ENCODE peak calls at places on chromosome 2, in eight cellular contexts. Y is pancreas, P is PC-3, T is H9, R is GM23338, W is upper lobe of right lung, Z is MM.1S, A is left ventricle myocardium inferior. Q is an unnamed sample.

GRCh38 chr2:200405599-200406298 is 99.3 kb downstream of the SPATS2L start:
- DNase-seq in Y (no peak), P (peak; percentile 96), T (no peak), R (no peak), W (no peak), Z (no peak), A (no peak), Q (no peak)

GRCh38 chr2:227642691-227643090 is 23.9 kb upstream of the SCYGR5 start:
- DNase-seq in Y (no peak), P (no peak), T (no peak), R (no peak), W (no peak), Z (no peak), A (no peak), Q (no peak)

GRCh38 chr2:32711219-32711618 is 83.4 kb downstream of the TTC27 start:
- DNase-seq in Y (no peak), P (peak; percentile 90), T (no peak), R (no peak), W (no peak), Z (no peak), A (no peak), Q (no peak)

GRCh38 chr2:95328386-95329125 is 31.4 kb downstream of the KCNIP3 start:
- DNase-seq in Y (no peak), P (no peak), T (no peak), R (no peak), W (no peak), Z (no peak), A (no peak), Q (no peak)

GRCh38 chr2:74020717-74021406 is 36.2 kb downstream of the TET3 start:
- DNase-seq in Y (no peak), P (no peak), T (no peak), R (no peak), W (no peak), Z (no peak), A (no peak), Q (no peak)

GRCh38 chr2:11446733-11447248 is 19.2 kb downstream of the E2F6 start:
- DNase-seq in Y (no peak), P (peak; percentile 66), T (peak; percentile 81), R (peak; percentile 89), W (no peak), Z (peak; percentile 30), A (no peak), Q (peak; percentile 50)

GRCh38 chr2:43218550-43219382 is 7.6 kb downstream of the ZFP36L2 start:
- DNase-seq in Y (peak; percentile 62), P (peak; percentile 40), T (peak; percentile 63), R (peak; percentile 74), W (peak; percentile 84), Z (peak; percentile 93), A (peak; percentile 54), Q (peak; percentile 88)

GRCh38 chr2:33215299-33215698 is 261.1 kb upstream of the RASGRP3 start:
- DNase-seq in Y (peak; percentile 19), P (peak; percentile 16), T (no peak), R (peak; percentile 13), W (no peak), Z (no peak), A (peak; percentile 52), Q (no peak)

GRCh38 chr2:14909795-14910194 is 277.3 kb downstream of the LRATD1 start:
- DNase-seq in Y (no peak), P (no peak), T (no peak), R (no peak), W (no peak), Z (no peak), A (no peak), Q (no peak)

GRCh38 chr2:241947876-241948275 is 78.3 kb downstream of the RTP5 start:
- DNase-seq in Y (no peak), P (no peak), T (no peak), R (no peak), W (no peak), Z (no peak), A (no peak), Q (no peak)

GRCh38 chr2:100580474-100581264 is 17.9 kb downstream of the PDCL3 start:
- DNase-seq in Y (peak; percentile 22), P (no peak), T (no peak), R (no peak), W (peak; percentile 69), Z (no peak), A (no peak), Q (peak; percentile 65)

GRCh38 chr2:45808294-45808693 is 156.8 kb downstream of the PRKCE start:
- DNase-seq in Y (no peak), P (no peak), T (no peak), R (no peak), W (no peak), Z (no peak), A (no peak), Q (no peak)

GRCh38 chr2:216370961-216371633 is 1.2 kb downstream of the MARCHF4 start:
- DNase-seq in Y (no peak), P (no peak), T (peak; percentile 42), R (peak; percentile 75), W (no peak), Z (no peak), A (no peak), Q (no peak)

GRCh38 chr2:29573147-29573546 is 348.2 kb downstream of the ALK start:
- DNase-seq in Y (no peak), P (no peak), T (no peak), R (no peak), W (no peak), Z (no peak), A (no peak), Q (no peak)

GRCh38 chr2:43233218-43234212 is 7.1 kb upstream of the ZFP36L2 start:
- DNase-seq in Y (no peak), P (no peak), T (no peak), R (no peak), W (no peak), Z (no peak), A (no peak), Q (no peak)

GRCh38 chr2:11750422-11750821 is 4.0 kb downstream of the LPIN1 start:
- DNase-seq in Y (no peak), P (no peak), T (no peak), R (no peak), W (no peak), Z (peak; percentile 97), A (no peak), Q (no peak)

GRCh38 chr2:111120253-111121027 is at the start of gene BCL2L11:
- DNase-seq in Y (peak; percentile 95), P (peak; percentile 95), T (peak; percentile 94), R (peak; percentile 91), W (peak; percentile 96), Z (peak; percentile 97), A (peak; percentile 93), Q (peak; percentile 81)

GRCh38 chr2:105754011-105754410 is 9.3 kb downstream of the NCK2 start:
- DNase-seq in Y (no peak), P (no peak), T (no peak), R (no peak), W (no peak), Z (no peak), A (no peak), Q (no peak)

GRCh38 chr2:105755895-105756294 is 11.2 kb downstream of the NCK2 start:
- DNase-seq in Y (no peak), P (no peak), T (no peak), R (no peak), W (no peak), Z (no peak), A (no peak), Q (no peak)

GRCh38 chr2:105756435-105756834 is 11.7 kb downstream of the NCK2 start:
- DNase-seq in Y (no peak), P (no peak), T (no peak), R (no peak), W (no peak), Z (no peak), A (no peak), Q (no peak)

GRCh38 chr2:105753380-105753779 is 8.7 kb downstream of the NCK2 start:
- DNase-seq in Y (no peak), P (no peak), T (no peak), R (no peak), W (no peak), Z (no peak), A (no peak), Q (no peak)

GRCh38 chr2:105754999-105755398 is 10.3 kb downstream of the NCK2 start:
- DNase-seq in Y (no peak), P (no peak), T (no peak), R (no peak), W (no peak), Z (no peak), A (no peak), Q (no peak)
- H3K27ac ChIP-seq in Y (no peak overlapping the region), P (no peak overlapping the region), T (no peak overlapping the region), R (no peak overlapping the region), W (no peak overlapping the region), Z (no peak overlapping the region), A (no peak overlapping the region), Q (peak overlapping the region; percentile 70)

GRCh38 chr2:64092502-64092901 is 51.7 kb downstream of the PELI1 start:
- DNase-seq in Y (no peak), P (no peak), T (no peak), R (no peak), W (no peak), Z (no peak), A (no peak), Q (no peak)
- H3K4me1 ChIP-seq in Y (no peaks in the 10 kb centered on the region), P (no peaks in the 10 kb centered on the region), T (no peaks in the 10 kb centered on the region), R (no peaks in the 10 kb centered on the region), W (peaks cover 3% of the 10 kb centered on the region), Z (peaks cover 14% of the 10 kb centered on the region), A (no peaks in the 10 kb centered on the region), Q (no peaks in the 10 kb centered on the region)

DNA sequence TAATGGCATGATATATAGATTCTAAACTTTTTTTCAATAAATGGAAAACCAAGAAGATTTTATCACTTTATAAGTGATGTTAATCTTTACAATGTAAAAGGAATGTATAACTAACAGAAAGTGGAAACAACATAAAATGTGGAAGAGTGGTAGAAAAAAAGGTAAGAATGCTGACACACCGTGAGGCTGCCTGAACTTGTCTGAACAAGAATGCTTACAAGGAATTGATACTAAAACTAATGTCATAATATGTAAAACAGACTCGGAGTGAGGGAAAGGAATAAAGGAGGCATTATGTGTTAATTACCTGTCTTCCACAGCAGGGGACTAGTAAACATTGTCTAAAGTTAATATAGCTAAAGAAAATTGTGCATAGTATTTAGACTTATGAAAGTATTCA is 958.8 kb upstream of the TMEFF2 start:
- DNase-seq in Y (no peak), P (no peak), T (no peak), R (no peak), W (no peak), Z (no peak), A (no peak), Q (no peak)
- H3K27ac ChIP-seq in Y (no peak overlapping the region), P (no peak overlapping the region), T (no peak overlapping the region), R (no peak overlapping the region), W (no peak overlapping the region), Z (no peak overlapping the region), A (no peak overlapping the region), Q (no peak overlapping the region)

GRCh38 chr2:39407516-39408296 is 29.4 kb downstream of the MAP4K3 start:
- DNase-seq in Y (no peak), P (no peak), T (no peak), R (no peak), W (no peak), Z (no peak), A (no peak), Q (no peak)

GRCh38 chr2:39413063-39413722 is 23.9 kb downstream of the MAP4K3 start:
- DNase-seq in Y (no peak), P (no peak), T (no peak), R (no peak), W (no peak), Z (peak; percentile 37), A (no peak), Q (no peak)

GRCh38 chr2:39409697-39410389 is 27.2 kb downstream of the MAP4K3 start:
- DNase-seq in Y (no peak), P (no peak), T (no peak), R (no peak), W (no peak), Z (no peak), A (no peak), Q (no peak)

GRCh38 chr2:39408351-39409136 is 28.5 kb downstream of the MAP4K3 start:
- DNase-seq in Y (no peak), P (no peak), T (no peak), R (no peak), W (no peak), Z (peak; percentile 9), A (no peak), Q (no peak)

GRCh38 chr2:39411186-39411944 is 25.7 kb downstream of the MAP4K3 start:
- DNase-seq in Y (no peak), P (peak; percentile 92), T (no peak), R (no peak), W (no peak), Z (no peak), A (no peak), Q (no peak)
- H3K4me1 ChIP-seq in Y (peaks cover 6% of the 10 kb centered on the region), P (peaks cover 47% of the 10 kb centered on the region), T (peaks cover 14% of the 10 kb centered on the region), R (peaks cover 66% of the 10 kb centered on the region), W (peaks cover 46% of the 10 kb centered on the region), Z (peaks cover 60% of the 10 kb centered on the region), A (peaks cover 98% of the 10 kb centered on the region), Q (peaks cover 11% of the 10 kb centered on the region)